ENCODE peak calls at places on chromosomes 1 and 21, in six cellular contexts. One of them, this sample, is unnamed.

GRCh38 chr1:42334240-42335049 is 590 bp downstream of the FOXJ3 start:
- DNase-seq in lung: peak
- DNase-seq in Caco-2: peak
- DNase-seq in thyroid gland: peak
- DNase-seq in heart left ventricle: peak
- DNase-seq in fibroblast of mammary gland: peak
- DNase-seq in this sample: no peak

GRCh38 chr1:109777436-109777835 is 13.7 kb upstream of the EPS8L3 start:
- DNase-seq in lung: no peak
- DNase-seq in Caco-2: no peak
- DNase-seq in thyroid gland: no peak
- DNase-seq in heart left ventricle: no peak
- DNase-seq in fibroblast of mammary gland: no peak
- DNase-seq in this sample: no peak

GRCh38 chr21:22535630-22536029 is 1537.4 kb downstream of the NCAM2 start:
- DNase-seq in lung: no peak
- DNase-seq in Caco-2: no peak
- DNase-seq in thyroid gland: no peak
- DNase-seq in heart left ventricle: no peak
- DNase-seq in fibroblast of mammary gland: no peak
- DNase-seq in this sample: no peak

GRCh38 chr1:32201011-32201855 is 838 bp downstream of the CCDC28B start:
- DNase-seq in lung: peak
- DNase-seq in Caco-2: no peak
- DNase-seq in thyroid gland: peak
- DNase-seq in heart left ventricle: peak
- DNase-seq in fibroblast of mammary gland: peak
- DNase-seq in this sample: no peak

GRCh38 chr1:118272884-118273283 is 87.9 kb upstream of the SPAG17 start:
- DNase-seq in lung: no peak
- DNase-seq in Caco-2: no peak
- DNase-seq in thyroid gland: no peak
- DNase-seq in heart left ventricle: no peak
- DNase-seq in fibroblast of mammary gland: no peak
- DNase-seq in this sample: no peak

GRCh38 chr21:19547951-19548635 is 1144.5 kb upstream of the TMPRSS15 start:
- DNase-seq in lung: no peak
- DNase-seq in Caco-2: no peak
- DNase-seq in thyroid gland: no peak
- DNase-seq in heart left ventricle: no peak
- DNase-seq in fibroblast of mammary gland: no peak
- DNase-seq in this sample: peak

GRCh38 chr1:60427194-60427593 is 353.6 kb upstream of the C1orf87 start:
- DNase-seq in lung: no peak
- DNase-seq in Caco-2: no peak
- DNase-seq in thyroid gland: no peak
- DNase-seq in heart left ventricle: no peak
- DNase-seq in fibroblast of mammary gland: no peak
- DNase-seq in this sample: peak

GRCh38 chr1:1157914-1158710 is 15.6 kb upstream of the TTLL10 start:
- DNase-seq in lung: peak
- DNase-seq in Caco-2: no peak
- DNase-seq in thyroid gland: peak
- DNase-seq in heart left ventricle: peak
- DNase-seq in fibroblast of mammary gland: peak
- DNase-seq in this sample: peak

GRCh38 chr1:197402189-197402588 is 134.1 kb downstream of the CRB1 start:
- DNase-seq in lung: no peak
- DNase-seq in Caco-2: no peak
- DNase-seq in thyroid gland: no peak
- DNase-seq in heart left ventricle: no peak
- DNase-seq in fibroblast of mammary gland: no peak
- DNase-seq in this sample: no peak

GRCh38 chr21:32096411-32096810 is 182.4 kb downstream of the MIS18A start:
- DNase-seq in lung: no peak
- DNase-seq in Caco-2: no peak
- DNase-seq in thyroid gland: no peak
- DNase-seq in heart left ventricle: no peak
- DNase-seq in fibroblast of mammary gland: peak
- DNase-seq in this sample: no peak

GRCh38 chr1:115275216-115275615 is 62.8 kb downstream of the NGF start:
- DNase-seq in lung: no peak
- DNase-seq in Caco-2: no peak
- DNase-seq in thyroid gland: no peak
- DNase-seq in heart left ventricle: no peak
- DNase-seq in fibroblast of mammary gland: peak
- DNase-seq in this sample: no peak

GRCh38 chr1:68178821-68179490 is 53.4 kb downstream of the WLS start:
- DNase-seq in lung: no peak
- DNase-seq in Caco-2: no peak
- DNase-seq in thyroid gland: no peak
- DNase-seq in heart left ventricle: no peak
- DNase-seq in fibroblast of mammary gland: peak
- DNase-seq in this sample: no peak

GRCh38 chr1:26417111-26417510 is 6.5 kb downstream of the LIN28A start:
- DNase-seq in lung: peak
- DNase-seq in Caco-2: peak
- DNase-seq in thyroid gland: peak
- DNase-seq in heart left ventricle: peak
- DNase-seq in fibroblast of mammary gland: peak
- DNase-seq in this sample: no peak

GRCh38 chr1:203165101-203165799 is 10.4 kb downstream of the MYBPH start:
- DNase-seq in lung: no peak
- DNase-seq in Caco-2: no peak
- DNase-seq in thyroid gland: no peak
- DNase-seq in heart left ventricle: no peak
- DNase-seq in fibroblast of mammary gland: no peak
- DNase-seq in this sample: no peak

GRCh38 chr1:24779689-24780464 is 34.6 kb downstream of the CLIC4 start:
- DNase-seq in lung: no peak
- DNase-seq in Caco-2: no peak
- DNase-seq in thyroid gland: no peak
- DNase-seq in heart left ventricle: no peak
- DNase-seq in fibroblast of mammary gland: no peak
- DNase-seq in this sample: no peak

GRCh38 chr1:57381871-57382270 is 42.0 kb downstream of the DAB1 start:
- DNase-seq in lung: no peak
- DNase-seq in Caco-2: no peak
- DNase-seq in thyroid gland: no peak
- DNase-seq in heart left ventricle: no peak
- DNase-seq in fibroblast of mammary gland: no peak
- DNase-seq in this sample: no peak

GRCh38 chr1:105632342-105633196 is 1423.9 kb upstream of the PRMT6 start:
- DNase-seq in lung: no peak
- DNase-seq in Caco-2: peak
- DNase-seq in thyroid gland: no peak
- DNase-seq in heart left ventricle: no peak
- DNase-seq in fibroblast of mammary gland: no peak
- DNase-seq in this sample: no peak

GRCh38 chr1:5998906-5999301 is 6.7 kb upstream of the NPHP4 start:
- DNase-seq in lung: no peak
- DNase-seq in Caco-2: no peak
- DNase-seq in thyroid gland: no peak
- DNase-seq in heart left ventricle: no peak
- DNase-seq in fibroblast of mammary gland: no peak
- DNase-seq in this sample: no peak

GRCh38 chr1:168019407-168019806 is 82.5 kb upstream of the MPC2 start:
- DNase-seq in lung: no peak
- DNase-seq in Caco-2: no peak
- DNase-seq in thyroid gland: no peak
- DNase-seq in heart left ventricle: no peak
- DNase-seq in fibroblast of mammary gland: no peak
- DNase-seq in this sample: no peak

GRCh38 chr1:14301704-14302024 is 296.8 kb upstream of the KAZN start:
- DNase-seq in lung: no peak
- DNase-seq in Caco-2: no peak
- DNase-seq in thyroid gland: no peak
- DNase-seq in heart left ventricle: no peak
- DNase-seq in fibroblast of mammary gland: no peak
- DNase-seq in this sample: no peak

GRCh38 chr1:14303011-14303410 is 295.5 kb upstream of the KAZN start:
- DNase-seq in lung: no peak
- DNase-seq in Caco-2: no peak
- DNase-seq in thyroid gland: peak
- DNase-seq in heart left ventricle: no peak
- DNase-seq in fibroblast of mammary gland: no peak
- DNase-seq in this sample: no peak

GRCh38 chr1:14300991-14301703 is 297.3 kb upstream of the KAZN start:
- DNase-seq in lung: peak
- DNase-seq in Caco-2: no peak
- DNase-seq in thyroid gland: no peak
- DNase-seq in heart left ventricle: no peak
- DNase-seq in fibroblast of mammary gland: peak
- DNase-seq in this sample: no peak

GRCh38 chr1:14304381-14304865 is 294.1 kb upstream of the KAZN start:
- DNase-seq in lung: no peak
- DNase-seq in Caco-2: no peak
- DNase-seq in thyroid gland: peak
- DNase-seq in heart left ventricle: no peak
- DNase-seq in fibroblast of mammary gland: peak
- DNase-seq in this sample: peak

DNA sequence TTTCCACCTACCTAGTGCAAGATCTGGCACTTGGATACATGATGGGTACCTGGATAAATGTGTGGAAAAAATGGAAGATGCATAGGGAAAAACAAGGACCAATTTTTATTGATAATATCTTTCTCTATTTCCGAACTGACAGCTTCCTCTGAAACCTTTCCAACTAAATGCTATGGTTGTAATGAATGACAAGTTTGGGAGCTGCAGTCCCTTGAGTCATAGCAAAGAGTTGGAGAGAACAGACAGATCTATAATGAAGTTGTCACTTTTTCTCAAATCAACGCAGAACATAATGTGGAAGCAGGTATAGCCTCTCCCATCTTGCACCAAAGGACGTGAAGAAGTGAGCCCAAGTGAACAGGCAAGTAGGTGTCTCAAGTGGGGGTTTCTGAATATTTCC is 296.5 kb upstream of the KAZN start:
- DNase-seq in lung: no peak
- DNase-seq in Caco-2: no peak
- DNase-seq in thyroid gland: no peak
- DNase-seq in heart left ventricle: no peak
- DNase-seq in fibroblast of mammary gland: no peak
- DNase-seq in this sample: no peak
- TF ChIP-seq CTCF in lung: no peak
- TF ChIP-seq CTCF in Caco-2: no peak
- TF ChIP-seq CTCF in thyroid gland: no peak
- TF ChIP-seq CTCF in heart left ventricle: no peak
- TF ChIP-seq CTCF in fibroblast of mammary gland: no peak
- TF ChIP-seq CTCF in this sample: no peak

DNA sequence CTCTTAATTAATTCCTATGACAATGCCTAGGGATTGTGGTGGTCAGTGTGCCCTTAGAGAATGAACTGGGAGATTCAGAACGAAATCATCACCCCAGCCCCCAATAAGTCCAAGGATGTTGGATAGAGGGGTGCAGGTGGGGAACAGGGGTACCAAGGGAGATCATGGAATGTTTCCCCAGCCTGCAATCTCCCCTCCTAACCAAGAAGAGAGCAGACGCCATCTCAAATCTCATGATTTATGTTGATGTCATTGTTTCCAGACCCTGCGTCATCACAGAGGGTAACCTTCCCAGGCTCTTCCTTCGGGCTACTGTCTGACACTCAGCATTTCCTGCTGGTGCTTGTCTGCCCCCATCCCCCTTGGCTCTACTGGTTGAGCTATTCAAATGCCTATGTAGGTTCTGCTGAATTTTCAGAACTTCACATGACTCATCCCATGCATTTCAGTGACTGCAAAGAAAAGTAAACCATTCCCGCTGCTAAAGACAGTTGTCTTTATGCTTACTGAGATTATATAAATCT is 24.7 kb upstream of the ITPKB start:
- DNase-seq in lung: no peak
- DNase-seq in Caco-2: no peak
- DNase-seq in thyroid gland: no peak
- DNase-seq in heart left ventricle: no peak
- DNase-seq in fibroblast of mammary gland: peak
- DNase-seq in this sample: no peak
- H3K4me3 ChIP-seq in lung: no peak
- H3K4me3 ChIP-seq in Caco-2: no peak
- H3K4me3 ChIP-seq in thyroid gland: no peak
- H3K4me3 ChIP-seq in heart left ventricle: no peak
- H3K4me3 ChIP-seq in fibroblast of mammary gland: no peak
- H3K4me3 ChIP-seq in this sample: no peak

GRCh38 chr1:111441573-111442192 is 7.4 kb downstream of the WDR77 start:
- DNase-seq in lung: no peak
- DNase-seq in Caco-2: peak
- DNase-seq in thyroid gland: peak
- DNase-seq in heart left ventricle: peak
- DNase-seq in fibroblast of mammary gland: peak
- DNase-seq in this sample: no peak
- TF ChIP-seq CTCF in lung: peak
- TF ChIP-seq CTCF in Caco-2: peak
- TF ChIP-seq CTCF in thyroid gland: no peak
- TF ChIP-seq CTCF in heart left ventricle: peak
- TF ChIP-seq CTCF in fibroblast of mammary gland: peak
- TF ChIP-seq CTCF in this sample: peak

DNA sequence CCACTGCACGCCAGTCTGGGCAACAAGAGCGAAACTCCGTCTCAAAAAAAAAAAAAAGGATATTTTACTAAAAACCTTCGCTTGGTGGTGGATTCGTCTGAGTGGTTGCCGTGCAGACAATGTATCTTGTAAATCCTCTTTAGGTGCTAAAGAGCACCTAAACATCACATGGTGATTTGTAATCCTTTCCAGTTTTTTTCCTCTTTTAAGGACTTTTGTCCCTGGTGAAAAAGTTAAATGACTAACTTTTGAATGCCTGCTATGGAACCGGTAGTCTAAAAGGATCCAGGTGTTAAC is 769 bp upstream of the ARNT start:
- DNase-seq in lung: no peak
- DNase-seq in Caco-2: no peak
- DNase-seq in thyroid gland: no peak
- DNase-seq in heart left ventricle: no peak
- DNase-seq in fibroblast of mammary gland: no peak
- DNase-seq in this sample: no peak
- H3K4me3 ChIP-seq in lung: no peak
- H3K4me3 ChIP-seq in Caco-2: peak
- H3K4me3 ChIP-seq in thyroid gland: peak
- H3K4me3 ChIP-seq in heart left ventricle: peak
- H3K4me3 ChIP-seq in fibroblast of mammary gland: peak
- H3K4me3 ChIP-seq in this sample: peak

GRCh38 chr1:19703280-19703679 is 38.6 kb downstream of the HTR6 start:
- DNase-seq in lung: no peak
- DNase-seq in Caco-2: no peak
- DNase-seq in thyroid gland: no peak
- DNase-seq in heart left ventricle: no peak
- DNase-seq in fibroblast of mammary gland: no peak
- DNase-seq in this sample: no peak
- TF ChIP-seq CTCF in lung: no peak
- TF ChIP-seq CTCF in Caco-2: no peak
- TF ChIP-seq CTCF in thyroid gland: no peak
- TF ChIP-seq CTCF in heart left ventricle: no peak
- TF ChIP-seq CTCF in fibroblast of mammary gland: no peak
- TF ChIP-seq CTCF in this sample: peak

This sample was measured in retinal pigment epithelial cell.